ENCODE peak calls at places on chromosome 2, in seven cellular contexts. Z, H, K, Q, Y, T and N are unnamed samples.

GRCh38 chr2:200509227-200509607 is 651 bp downstream of the KCTD18 start:
- ATAC-seq in Z (no peak), H (peak; percentile 6), K (no peak), Q (no peak), Y (no peak), T (peak; percentile 4), N (no peak)

GRCh38 chr2:167602122-167602521 is 645.3 kb downstream of the STK39 start:
- ATAC-seq in Z (no peak), H (no peak), K (no peak), Q (no peak), Y (no peak), T (no peak), N (no peak)

GRCh38 chr2:157124731-157125130 is 132.8 kb upstream of the GALNT5 start:
- ATAC-seq in Z (no peak), H (no peak), K (no peak), Q (no peak), Y (no peak), T (no peak), N (no peak)

GRCh38 chr2:85181093-85181685 is 48.0 kb downstream of the TCF7L1 start:
- ATAC-seq in Z (no peak), H (no peak), K (no peak), Q (no peak), Y (peak; percentile 36), T (peak; percentile 31), N (no peak)

GRCh38 chr2:17975401-17975800 is 96.9 kb downstream of the KCNS3 start:
- ATAC-seq in Z (no peak), H (no peak), K (no peak), Q (no peak), Y (no peak), T (no peak), N (no peak)

GRCh38 chr2:160321025-160321424 is 121.0 kb upstream of the ITGB6 start:
- ATAC-seq in Z (no peak), H (no peak), K (no peak), Q (peak; percentile 45), Y (no peak), T (peak; percentile 86), N (no peak)

GRCh38 chr2:740446-741293 is 63.5 kb upstream of the TMEM18 start:
- ATAC-seq in Z (no peak), H (peak; percentile 78), K (no peak), Q (peak; percentile 47), Y (no peak), T (peak; percentile 80), N (peak; percentile 82)

GRCh38 chr2:100818606-100819364 is 1.2 kb upstream of the NPAS2 start:
- ATAC-seq in Z (peak; percentile 33), H (peak; percentile 55), K (peak; percentile 16), Q (peak; percentile 74), Y (peak; percentile 76), T (peak; percentile 84), N (peak; percentile 82)

GRCh38 chr2:60987041-60987440 is 30.5 kb upstream of the PEX13 start:
- ATAC-seq in Z (no peak), H (no peak), K (no peak), Q (no peak), Y (no peak), T (no peak), N (no peak)

GRCh38 chr2:10668402-10669012 is 21.3 kb downstream of the NOL10 start:
- ATAC-seq in Z (peak; percentile 71), H (peak; percentile 63), K (peak; percentile 77), Q (no peak), Y (no peak), T (peak; percentile 78), N (no peak)

GRCh38 chr2:86441789-86442641 is 844 bp downstream of the KDM3A start:
- ATAC-seq in Z (peak; percentile 21), H (peak; percentile 7), K (peak; percentile 12), Q (peak; percentile 4), Y (peak; percentile 8), T (peak; percentile 8), N (peak; percentile 2)

GRCh38 chr2:240384711-240385450 is 50.6 kb upstream of the GPC1 start:
- ATAC-seq in Z (no peak), H (no peak), K (no peak), Q (no peak), Y (peak; percentile 59), T (no peak), N (no peak)

GRCh38 chr2:68769586-68770270 is 35.1 kb downstream of the ARHGAP25 start:
- ATAC-seq in Z (no peak), H (no peak), K (peak; percentile 27), Q (no peak), Y (no peak), T (no peak), N (no peak)

GRCh38 chr2:183112575-183112974 is 11.7 kb upstream of the NUP35 start:
- ATAC-seq in Z (no peak), H (no peak), K (no peak), Q (no peak), Y (no peak), T (no peak), N (no peak)

GRCh38 chr2:54648256-54648655 is 75.2 kb upstream of the EML6 start:
- ATAC-seq in Z (no peak), H (no peak), K (no peak), Q (peak; percentile 43), Y (no peak), T (no peak), N (no peak)
- H3K36me3 ChIP-seq in Z (peaks cover 97% of the 10 kb centered on the region), H (peaks cover 92% of the 10 kb centered on the region), K (peaks cover 89% of the 10 kb centered on the region), Q (peaks cover 27% of the 10 kb centered on the region), Y (peaks cover 100% of the 10 kb centered on the region), T (no peaks in the 10 kb centered on the region), N (peaks cover 8% of the 10 kb centered on the region)

GRCh38 chr2:152504618-152505017 is 169.6 kb downstream of the FMNL2 start:
- ATAC-seq in Z (no peak), H (no peak), K (no peak), Q (no peak), Y (no peak), T (no peak), N (no peak)
- H3K27ac ChIP-seq in Z (no peak overlapping the region), H (no peak overlapping the region), K (no peak overlapping the region), Q (no peak overlapping the region), Y (peak overlapping the region; percentile 62), T (no peak overlapping the region), N (no peak overlapping the region)

GRCh38 chr2:63555931-63556330 is 32.3 kb downstream of the WDPCP start:
- ATAC-seq in Z (no peak), H (no peak), K (no peak), Q (no peak), Y (no peak), T (no peak), N (no peak)
- H3K9me3 ChIP-seq in Z (no peaks in the 10 kb centered on the region), H (no peaks in the 10 kb centered on the region), K (no peaks in the 10 kb centered on the region), Q (no peaks in the 10 kb centered on the region), Y (peaks cover 8% of the 10 kb centered on the region), T (peaks cover 34% of the 10 kb centered on the region), N (no peaks in the 10 kb centered on the region)

DNA sequence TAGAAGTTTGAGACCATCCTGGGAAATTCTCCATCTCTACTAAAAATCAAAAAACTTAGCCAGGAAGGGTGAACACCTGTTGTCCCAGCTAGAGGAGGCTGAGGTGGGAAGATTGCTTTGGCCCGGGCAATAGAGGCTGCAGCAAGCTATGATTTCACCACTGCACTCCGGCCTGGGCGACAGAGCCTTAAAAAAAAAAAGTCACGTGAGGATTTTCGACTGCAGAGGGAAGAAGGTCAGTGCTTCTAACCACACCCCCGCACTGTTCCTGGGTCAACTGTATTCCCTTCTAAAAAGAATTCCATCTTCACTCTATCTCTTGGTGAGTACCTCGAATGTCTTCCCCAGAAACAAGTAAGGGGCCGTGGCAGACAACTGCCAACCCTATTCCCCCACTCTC is 31.3 kb downstream of the ADAM17 start:
- ATAC-seq in Z (no peak), H (no peak), K (no peak), Q (no peak), Y (no peak), T (no peak), N (no peak)
- H3K36me3 ChIP-seq in Z (peaks cover 48% of the 10 kb centered on the region), H (peaks cover 33% of the 10 kb centered on the region), K (peaks cover 13% of the 10 kb centered on the region), Q (no peaks in the 10 kb centered on the region), Y (peaks cover 98% of the 10 kb centered on the region), T (no peaks in the 10 kb centered on the region), N (peaks cover 5% of the 10 kb centered on the region)

GRCh38 chr2:5697554-5697953 is 5.4 kb downstream of the SOX11 start:
- ATAC-seq in Z (no peak), H (no peak), K (no peak), Q (no peak), Y (no peak), T (no peak), N (no peak)
- H3K27ac ChIP-seq in Z (no peak overlapping the region), H (no peak overlapping the region), K (no peak overlapping the region), Q (no peak overlapping the region), Y (no peak overlapping the region), T (no peak overlapping the region), N (peak overlapping the region; percentile 56)

DNA sequence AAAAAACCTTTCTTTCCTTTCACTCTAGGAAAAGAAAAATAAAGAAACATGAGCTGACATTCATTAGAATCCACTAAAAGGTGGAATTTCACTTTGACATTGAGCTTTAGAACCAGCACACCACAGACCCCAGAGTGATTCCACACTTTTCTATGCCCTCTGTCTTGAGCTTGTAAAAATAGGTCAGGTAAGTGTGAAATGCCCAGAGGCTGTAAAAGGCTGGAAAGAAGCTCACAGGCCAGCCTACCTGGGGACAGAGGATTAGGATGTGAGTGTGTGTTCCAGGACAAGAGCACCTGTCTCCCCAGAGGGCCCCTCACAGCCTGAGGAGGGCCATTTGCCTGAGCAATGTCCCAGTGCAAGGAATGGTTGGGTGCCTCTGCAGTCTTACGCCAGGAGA is 56.3 kb upstream of the MYO3B start:
- ATAC-seq in Z (no peak), H (no peak), K (no peak), Q (no peak), Y (no peak), T (no peak), N (no peak)
- H3K9me3 ChIP-seq in Z (no peaks in the 10 kb centered on the region), H (no peaks in the 10 kb centered on the region), K (no peaks in the 10 kb centered on the region), Q (no peaks in the 10 kb centered on the region), Y (no peaks in the 10 kb centered on the region), T (peaks cover 2% of the 10 kb centered on the region), N (no peaks in the 10 kb centered on the region)

GRCh38 chr2:190999058-190999457 is 14.9 kb downstream of the STAT1 start:
- ATAC-seq in Z (peak; percentile 43), H (no peak), K (peak; percentile 39), Q (no peak), Y (no peak), T (no peak), N (no peak)
- H3K36me3 ChIP-seq in Z (peaks cover 98% of the 10 kb centered on the region), H (peaks cover 85% of the 10 kb centered on the region), K (peaks cover 93% of the 10 kb centered on the region), Q (peaks cover 3% of the 10 kb centered on the region), Y (peaks cover 100% of the 10 kb centered on the region), T (no peaks in the 10 kb centered on the region), N (peaks cover 100% of the 10 kb centered on the region)

DNA sequence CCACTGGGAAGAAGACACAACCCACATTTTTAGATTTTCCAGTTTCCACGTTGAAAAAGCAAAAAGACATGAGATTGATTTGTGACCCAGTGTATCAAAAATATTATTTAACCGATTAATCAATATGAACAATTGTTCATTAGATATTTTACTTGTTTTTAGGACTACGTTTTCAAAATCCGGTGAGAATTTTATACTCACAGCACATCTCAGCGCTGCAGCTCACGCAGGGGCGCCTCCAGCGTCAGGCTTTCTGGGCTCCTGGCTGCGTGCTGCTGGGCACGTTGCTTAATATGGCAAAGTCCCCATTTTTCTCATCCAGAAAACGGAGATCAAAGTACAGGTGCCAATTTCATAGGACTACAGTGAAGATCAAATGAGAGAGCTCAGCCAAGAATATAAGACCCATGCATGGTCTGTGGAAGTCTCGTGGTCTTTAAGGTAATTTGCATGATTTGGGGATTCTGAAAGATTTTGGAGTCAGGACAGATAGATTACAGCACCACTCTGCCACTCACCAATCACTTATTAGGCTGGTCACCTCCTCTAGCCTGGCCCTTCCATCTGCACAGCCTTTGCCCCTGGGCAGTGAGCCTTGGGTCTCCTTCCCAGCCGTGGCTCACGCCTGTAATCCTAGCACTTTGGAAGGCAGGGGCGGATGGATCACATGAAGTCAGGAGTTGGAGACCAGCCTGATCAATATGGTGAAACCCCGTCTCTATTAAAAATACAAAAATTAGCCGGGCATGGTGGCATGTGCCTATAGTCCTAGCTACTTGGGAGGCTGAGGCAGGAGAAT is 36.2 kb downstream of the PTPN18 start:
- ATAC-seq in Z (no peak), H (peak; percentile 38), K (no peak), Q (peak; percentile 18), Y (no peak), T (peak; percentile 37), N (no peak)
- H3K27ac ChIP-seq in Z (no peak overlapping the region), H (no peak overlapping the region), K (no peak overlapping the region), Q (peak overlapping the region; percentile 60), Y (peak overlapping the region; percentile 71), T (peak overlapping the region; percentile 82), N (peak overlapping the region; percentile 89)